ENCODE peak calls at places on chromosome 10, in seven cellular contexts. M is endothelial cell of umbilical vein, K is heart left ventricle, H is A549, T is NB4, P is breast epithelium, W is H1. J is an unnamed sample.

GRCh38 chr10:49113741-49114141 is 1.6 kb downstream of the VSTM4 start:
- DNase-seq in M (no peak), K (no peak), H (no peak), T (no peak), P (no peak), W (no peak), J (no peak)

GRCh38 chr10:116270691-116271592 is 2.1 kb downstream of the GFRA1 start:
- DNase-seq in M (no peak), K (peak; percentile 49), H (no peak), T (no peak), P (peak; percentile 54), W (no peak), J (no peak)

GRCh38 chr10:65294329-65294728 is 1631.5 kb upstream of the LRRTM3 start:
- DNase-seq in M (peak; percentile 6), K (no peak), H (no peak), T (no peak), P (no peak), W (no peak), J (peak; percentile 2)

GRCh38 chr10:107914450-107915276 is 750.2 kb upstream of the SORCS1 start:
- DNase-seq in M (no peak), K (peak; percentile 16), H (no peak), T (no peak), P (no peak), W (no peak), J (no peak)

GRCh38 chr10:80468002-80468401 is 13.9 kb downstream of the TSPAN14 start:
- DNase-seq in M (peak; percentile 90), K (peak; percentile 78), H (no peak), T (peak; percentile 71), P (no peak), W (no peak), J (no peak)

GRCh38 chr10:78914502-78915330 is 154.1 kb upstream of the ZMIZ1 start:
- DNase-seq in M (no peak), K (no peak), H (no peak), T (no peak), P (no peak), W (no peak), J (no peak)

GRCh38 chr10:1406976-1407945 is 330.1 kb downstream of the ADARB2 start:
- DNase-seq in M (no peak), K (no peak), H (no peak), T (no peak), P (no peak), W (no peak), J (no peak)

GRCh38 chr10:665579-666091 is 23.8 kb downstream of the DIP2C start:
- DNase-seq in M (no peak), K (peak; percentile 54), H (no peak), T (no peak), P (no peak), W (no peak), J (no peak)

GRCh38 chr10:75207079-75207867 is 3.3 kb upstream of the VDAC2 start:
- DNase-seq in M (no peak), K (no peak), H (no peak), T (no peak), P (no peak), W (no peak), J (no peak)

GRCh38 chr10:81145975-81146374 is 608.3 kb downstream of the SH2D4B start:
- DNase-seq in M (no peak), K (no peak), H (no peak), T (no peak), P (no peak), W (no peak), J (no peak)

GRCh38 chr10:112304460-112304859 is 21.3 kb downstream of the TECTB start:
- DNase-seq in M (no peak), K (no peak), H (no peak), T (no peak), P (no peak), W (no peak), J (no peak)

GRCh38 chr10:23457632-23458417 is 18.9 kb downstream of the OTUD1 start:
- DNase-seq in M (no peak), K (no peak), H (no peak), T (no peak), P (no peak), W (no peak), J (no peak)

GRCh38 chr10:33666686-33667480 is 332.4 kb upstream of the NRP1 start:
- DNase-seq in M (no peak), K (no peak), H (no peak), T (peak; percentile 62), P (no peak), W (no peak), J (no peak)

GRCh38 chr10:110512461-110513187 is 14.9 kb downstream of the DUSP5 start:
- DNase-seq in M (peak; percentile 70), K (no peak), H (peak; percentile 59), T (peak; percentile 59), P (no peak), W (no peak), J (peak; percentile 71)

GRCh38 chr10:17003151-17003550 is 126.5 kb downstream of the CUBN start:
- DNase-seq in M (peak; percentile 83), K (no peak), H (no peak), T (no peak), P (no peak), W (no peak), J (peak; percentile 24)

GRCh38 chr10:73920084-73920483 is 9.2 kb downstream of the PLAU start:
- DNase-seq in M (no peak), K (peak; percentile 64), H (no peak), T (peak; percentile 93), P (no peak), W (no peak), J (no peak)

GRCh38 chr10:93745411-93746065 is 12.2 kb upstream of the LGI1 start:
- DNase-seq in M (no peak), K (no peak), H (peak; percentile 32), T (peak; percentile 43), P (no peak), W (peak; percentile 27), J (peak; percentile 53)

GRCh38 chr10:7300327-7300726 is 110.5 kb downstream of the SFMBT2 start:
- DNase-seq in M (no peak), K (peak; percentile 26), H (no peak), T (no peak), P (no peak), W (no peak), J (no peak)

GRCh38 chr10:112209534-112210200 is 26.1 kb upstream of the GPAM start:
- DNase-seq in M (no peak), K (no peak), H (no peak), T (peak; percentile 30), P (no peak), W (no peak), J (no peak)

GRCh38 chr10:11119843-11120242 is 102.2 kb downstream of the CELF2 start:
- DNase-seq in M (no peak), K (no peak), H (no peak), T (no peak), P (no peak), W (no peak), J (no peak)

GRCh38 chr10:100522107-100522811 is 2.6 kb upstream of the SEC31B start:
- DNase-seq in M (no peak), K (no peak), H (no peak), T (no peak), P (no peak), W (no peak), J (no peak)

GRCh38 chr10:11881477-11882417 is 58.6 kb downstream of the PROSER2 start:
- DNase-seq in M (no peak), K (peak; percentile 20), H (peak; percentile 62), T (no peak), P (no peak), W (no peak), J (peak; percentile 80)

GRCh38 chr10:18205098-18205834 is 65.0 kb downstream of the CACNB2 start:
- DNase-seq in M (no peak), K (no peak), H (no peak), T (no peak), P (no peak), W (no peak), J (no peak)

GRCh38 chr10:3853016-3853415 is 68.0 kb upstream of the KLF6 start:
- DNase-seq in M (no peak), K (no peak), H (no peak), T (no peak), P (no peak), W (no peak), J (no peak)

GRCh38 chr10:3848768-3849643 is 64.0 kb upstream of the KLF6 start:
- DNase-seq in M (peak; percentile 36), K (no peak), H (no peak), T (no peak), P (no peak), W (no peak), J (no peak)

GRCh38 chr10:3850999-3851937 is 66.3 kb upstream of the KLF6 start:
- DNase-seq in M (peak; percentile 78), K (no peak), H (peak; percentile 64), T (peak; percentile 80), P (no peak), W (no peak), J (no peak)

GRCh38 chr10:3853547-3853989 is 68.6 kb upstream of the KLF6 start:
- DNase-seq in M (no peak), K (peak; percentile 40), H (no peak), T (no peak), P (peak; percentile 60), W (no peak), J (no peak)

DNA sequence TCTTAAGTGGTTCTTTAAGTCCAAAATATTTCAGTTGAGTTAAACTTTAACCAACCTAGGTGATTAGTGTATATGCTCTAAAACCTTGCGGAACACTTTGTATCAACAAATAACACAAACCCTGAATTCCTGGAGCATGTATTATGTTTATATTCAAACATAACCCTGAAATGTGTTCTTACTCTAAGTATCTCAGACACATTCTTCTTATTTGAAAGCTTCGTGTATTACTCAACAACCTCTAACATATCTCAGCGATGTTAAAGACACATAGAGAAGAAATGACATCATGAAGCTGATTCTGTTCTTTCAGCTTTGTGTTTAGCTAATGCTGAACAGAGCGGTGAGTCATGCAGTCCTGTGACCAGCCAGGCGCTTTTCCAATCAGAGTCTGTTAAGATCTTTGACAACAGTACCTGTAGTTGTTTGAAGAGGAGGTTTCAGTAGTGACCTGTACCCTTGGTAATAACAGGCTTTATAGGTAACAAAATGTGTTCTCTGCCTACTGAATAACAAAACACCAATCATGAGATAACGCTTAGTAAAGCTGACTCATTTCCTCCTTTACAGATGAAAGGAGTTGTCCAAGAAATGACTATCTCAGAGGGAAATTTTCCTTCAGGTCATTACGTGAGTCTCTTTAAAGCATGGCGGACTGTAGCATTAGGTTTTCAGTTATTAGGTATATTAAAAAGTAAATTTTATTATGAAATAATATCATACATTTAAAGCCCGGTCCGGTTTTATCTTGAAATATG is 67.3 kb upstream of the KLF6 start:
- DNase-seq in M (peak; percentile 98), K (peak; percentile 62), H (peak; percentile 94), T (peak; percentile 58), P (peak; percentile 82), W (peak; percentile 17), J (peak; percentile 40)
- TF ChIP-seq POLR2A in M (no peak), K (peak; percentile 14), H (no peak), T (no peak), P (no peak), W (no peak), J (no peak)

GRCh38 chr10:5977471-5978370 is at the start of gene IL15RA:
- DNase-seq in M (peak; percentile 82), K (peak; percentile 71), H (peak; percentile 79), T (peak; percentile 86), P (peak; percentile 69), W (no peak), J (peak; percentile 74)
- TF ChIP-seq POLR2A in M (no peak), K (peak; percentile 59), H (no peak), T (no peak), P (no peak), W (no peak), J (no peak)

GRCh38 chr10:43982250-43982649 is 333.6 kb upstream of the ZNF32 start:
- DNase-seq in M (no peak), K (no peak), H (no peak), T (no peak), P (no peak), W (no peak), J (no peak)
- TF ChIP-seq POLR2A in M (no peak), K (no peak), H (no peak), T (no peak), P (no peak), W (no peak), J (no peak)

GRCh38 chr10:104255244-104255981 is 721 bp downstream of the GSTO1 start:
- DNase-seq in M (peak; percentile 94), K (no peak), H (peak; percentile 56), T (peak; percentile 77), P (no peak), W (no peak), J (peak; percentile 38)
- TF ChIP-seq POLR2A in M (peak; percentile 58), K (peak; percentile 25), H (no peak), T (no peak), P (peak; percentile 43), W (no peak), J (no peak)